ENCODE peak calls at places on chromosomes 6 and 20, in four cellular contexts. V is GM12878, O is A549, Y is K562. C is an unnamed sample.

GRCh38 chr20:22921595-22922421 is 113.3 kb upstream of the SSTR4 start:
- DNase-seq in V (no peak), Y (peak; percentile 45), O (peak; percentile 40), C (no peak)

GRCh38 chr6:18600236-18600635 is 213.1 kb downstream of the RNF144B start:
- DNase-seq in V (no peak), Y (no peak), O (no peak), C (no peak)

GRCh38 chr6:75880305-75880704 is 131.3 kb downstream of the MYO6 start:
- DNase-seq in Y (no peak), V (no peak), O (no peak), C (no peak)

GRCh38 chr6:30876039-30876730 is 8.1 kb upstream of the DDR1 start:
- DNase-seq in V (no peak), Y (no peak), O (no peak), C (no peak)

GRCh38 chr20:37559312-37560027 is 31.8 kb upstream of the BLCAP start:
- DNase-seq in V (no peak), O (no peak), Y (no peak), C (no peak)

GRCh38 chr20:64077094-64077493 is 2.2 kb downstream of the RGS19 start:
- DNase-seq in Y (no peak), V (no peak), O (no peak), C (no peak)

GRCh38 chr6:128512296-128512695 is 8.1 kb downstream of the PTPRK start:
- DNase-seq in O (no peak), Y (no peak), V (no peak), C (no peak)

GRCh38 chr6:158972241-158973233 is 27.5 kb downstream of the RSPH3 start:
- DNase-seq in V (peak; percentile 31), O (peak; percentile 21), Y (peak; percentile 49), C (peak; percentile 47)

GRCh38 chr20:14960837-14961236 is 623.4 kb upstream of the FLRT3 start:
- DNase-seq in Y (no peak), V (no peak), O (no peak), C (no peak)

GRCh38 chr20:50921783-50922501 is 9.3 kb downstream of the ADNP start:
- DNase-seq in V (no peak), Y (no peak), O (no peak), C (no peak)

GRCh38 chr20:43900496-43900895 is 14.2 kb upstream of the TOX2 start:
- DNase-seq in O (no peak), Y (no peak), V (no peak), C (no peak)

DNA sequence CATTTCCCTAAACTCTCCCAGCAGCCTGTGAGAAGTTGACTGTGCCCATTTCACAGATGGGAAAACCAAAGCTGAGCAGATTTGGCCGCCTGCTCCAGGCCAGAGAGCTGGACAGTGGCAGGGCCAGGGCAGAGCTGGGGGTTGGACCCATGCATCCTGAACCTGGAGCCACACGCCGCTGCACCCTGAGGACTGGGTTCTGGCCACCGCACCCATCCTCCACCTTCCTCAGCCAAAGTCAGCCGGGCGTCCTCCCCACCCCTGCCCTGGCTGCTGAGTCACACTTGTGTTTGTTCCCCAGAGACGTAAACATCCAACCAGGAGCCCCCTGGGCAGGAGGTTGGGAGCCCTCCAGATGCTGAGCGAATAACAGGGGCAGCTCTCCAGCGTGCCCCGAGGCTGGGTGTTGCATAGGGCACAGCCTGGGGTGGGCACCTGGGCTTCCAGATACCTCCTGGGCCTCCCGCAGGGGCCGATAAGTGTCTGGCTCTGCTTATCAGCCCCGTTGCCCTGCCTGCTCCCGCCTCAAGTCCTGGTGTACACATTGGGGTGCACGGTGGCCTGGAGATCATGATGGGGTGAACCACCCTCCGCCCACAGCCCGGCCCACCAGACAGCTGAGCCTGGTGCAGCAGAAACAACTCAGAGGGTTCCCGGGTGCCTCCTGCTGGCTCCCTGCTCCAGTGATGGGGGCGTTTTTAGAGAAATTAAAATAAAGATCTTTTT is 23.8 kb downstream of the RBM38 start:
- DNase-seq in Y (peak; percentile 77), O (no peak), V (no peak), C (no peak)
- TF ChIP-seq POLR2AphosphoS2 in Y (no peak), O (no peak), V (no peak), C (no peak)

DNA sequence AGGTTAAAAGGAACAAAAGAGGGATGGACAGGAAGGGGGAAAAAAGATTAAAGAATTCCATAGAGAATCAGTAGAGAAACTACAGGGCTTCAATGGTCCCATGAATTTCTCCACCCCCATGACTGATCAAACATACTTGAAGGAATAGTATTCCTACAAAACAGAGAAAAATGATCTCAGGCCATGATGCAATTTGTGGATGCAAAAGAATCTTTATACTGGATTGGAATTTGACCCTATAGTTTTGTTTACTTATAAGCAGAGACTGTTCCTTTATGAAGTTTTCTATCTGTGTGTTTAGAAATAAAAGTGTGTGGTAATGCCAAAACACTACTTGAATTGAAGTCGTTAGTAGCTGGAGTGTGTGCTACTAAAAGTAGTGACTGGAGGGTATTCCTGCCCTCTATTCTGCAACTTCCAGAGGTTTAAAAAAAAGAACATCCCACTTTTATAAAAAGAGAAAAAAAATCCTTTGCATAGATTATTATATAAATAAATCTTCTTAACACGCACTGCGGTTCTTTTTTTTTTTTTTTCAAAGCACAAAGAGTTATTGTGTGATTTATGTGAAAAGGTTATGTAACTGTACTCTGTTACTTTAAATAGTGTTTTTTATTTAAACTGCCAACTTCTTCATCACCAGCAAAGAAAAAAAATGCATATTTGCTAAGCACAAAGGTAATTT is 214.4 kb upstream of the CITED2 start:
- DNase-seq in O (no peak), Y (no peak), V (no peak), C (peak; percentile 82)
- TF ChIP-seq POLR2AphosphoS2 in O (no peak), Y (no peak), V (no peak), C (no peak)

GRCh38 chr6:105781905-105782304 is 304.2 kb upstream of the PRDM1 start:
- DNase-seq in V (no peak), Y (no peak), O (no peak), C (no peak)
- TF ChIP-seq POLR2AphosphoS2 in V (no peak), Y (no peak), O (no peak), C (no peak)

GRCh38 chr6:161038229-161039003 is 46.8 kb downstream of the MAP3K4 start:
- DNase-seq in O (peak; percentile 3), Y (no peak), V (peak; percentile 72), C (no peak)
- TF ChIP-seq POLR2AphosphoS2 in O (no peak), Y (no peak), V (no peak), C (no peak)

C was measured in HepG2.